ENCODE peak calls at places on chromosome 16, in ten cellular contexts. One of them, this sample, is unnamed.

GRCh38 chr16:48720266-48720665 is 110.3 kb upstream of the N4BP1 start:
- DNase-seq in keratinocyte: no peak
- DNase-seq in germinal center: no peak
- DNase-seq in endothelial cell of umbilical vein: no peak
- DNase-seq in heart left ventricle: no peak
- DNase-seq in activated T-cell treated with anti-CD3 and anti-CD28 coated beads for 24 hours: no peak
- DNase-seq in T-helper 2 cell: no peak
- DNase-seq in stimulated activated CD8-positive, alpha-beta memory T cell treated with anti-CD3 and anti-CD28 coated beads, Interleukin-15, amount 100 ng/mL, for 4 hours: no peak
- DNase-seq in Ammon's horn: no peak
- DNase-seq in NCI-H748 treated with DMSO at 0.1 percent for 48 hours: no peak
- DNase-seq in this sample: no peak

GRCh38 chr16:77277571-77277970 is 78.4 kb downstream of the SYCE1L start:
- DNase-seq in keratinocyte: no peak
- DNase-seq in germinal center: no peak
- DNase-seq in endothelial cell of umbilical vein: no peak
- DNase-seq in heart left ventricle: no peak
- DNase-seq in activated T-cell treated with anti-CD3 and anti-CD28 coated beads for 24 hours: no peak
- DNase-seq in T-helper 2 cell: no peak
- DNase-seq in stimulated activated CD8-positive, alpha-beta memory T cell treated with anti-CD3 and anti-CD28 coated beads, Interleukin-15, amount 100 ng/mL, for 4 hours: no peak
- DNase-seq in Ammon's horn: no peak
- DNase-seq in NCI-H748 treated with DMSO at 0.1 percent for 48 hours: no peak
- DNase-seq in this sample: no peak

GRCh38 chr16:54522596-54522995 is 236.0 kb upstream of the IRX3 start:
- DNase-seq in keratinocyte: no peak
- DNase-seq in germinal center: no peak
- DNase-seq in endothelial cell of umbilical vein: no peak
- DNase-seq in heart left ventricle: peak; percentile 45
- DNase-seq in activated T-cell treated with anti-CD3 and anti-CD28 coated beads for 24 hours: no peak
- DNase-seq in T-helper 2 cell: no peak
- DNase-seq in stimulated activated CD8-positive, alpha-beta memory T cell treated with anti-CD3 and anti-CD28 coated beads, Interleukin-15, amount 100 ng/mL, for 4 hours: no peak
- DNase-seq in Ammon's horn: no peak
- DNase-seq in NCI-H748 treated with DMSO at 0.1 percent for 48 hours: no peak
- DNase-seq in this sample: no peak

GRCh38 chr16:86892509-86892908 is 314.2 kb downstream of the FOXL1 start:
- DNase-seq in keratinocyte: no peak
- DNase-seq in germinal center: no peak
- DNase-seq in endothelial cell of umbilical vein: no peak
- DNase-seq in heart left ventricle: no peak
- DNase-seq in activated T-cell treated with anti-CD3 and anti-CD28 coated beads for 24 hours: no peak
- DNase-seq in T-helper 2 cell: no peak
- DNase-seq in stimulated activated CD8-positive, alpha-beta memory T cell treated with anti-CD3 and anti-CD28 coated beads, Interleukin-15, amount 100 ng/mL, for 4 hours: no peak
- DNase-seq in Ammon's horn: peak; percentile 9
- DNase-seq in NCI-H748 treated with DMSO at 0.1 percent for 48 hours: no peak
- DNase-seq in this sample: no peak

GRCh38 chr16:24713379-24713778 is 16.1 kb upstream of the TNRC6A start:
- DNase-seq in keratinocyte: no peak
- DNase-seq in germinal center: no peak
- DNase-seq in endothelial cell of umbilical vein: no peak
- DNase-seq in heart left ventricle: no peak
- DNase-seq in activated T-cell treated with anti-CD3 and anti-CD28 coated beads for 24 hours: no peak
- DNase-seq in T-helper 2 cell: no peak
- DNase-seq in stimulated activated CD8-positive, alpha-beta memory T cell treated with anti-CD3 and anti-CD28 coated beads, Interleukin-15, amount 100 ng/mL, for 4 hours: no peak
- DNase-seq in Ammon's horn: no peak
- DNase-seq in NCI-H748 treated with DMSO at 0.1 percent for 48 hours: no peak
- DNase-seq in this sample: no peak

GRCh38 chr16:82625066-82625968 is 1.5 kb upstream of the CDH13 start:
- DNase-seq in keratinocyte: no peak
- DNase-seq in germinal center: no peak
- DNase-seq in endothelial cell of umbilical vein: no peak
- DNase-seq in heart left ventricle: peak; percentile 61
- DNase-seq in activated T-cell treated with anti-CD3 and anti-CD28 coated beads for 24 hours: no peak
- DNase-seq in T-helper 2 cell: no peak
- DNase-seq in stimulated activated CD8-positive, alpha-beta memory T cell treated with anti-CD3 and anti-CD28 coated beads, Interleukin-15, amount 100 ng/mL, for 4 hours: no peak
- DNase-seq in Ammon's horn: no peak
- DNase-seq in NCI-H748 treated with DMSO at 0.1 percent for 48 hours: no peak
- DNase-seq in this sample: no peak

GRCh38 chr16:75754126-75754525 is 27.8 kb upstream of the CPHXL start:
- DNase-seq in keratinocyte: no peak
- DNase-seq in germinal center: no peak
- DNase-seq in endothelial cell of umbilical vein: no peak
- DNase-seq in heart left ventricle: no peak
- DNase-seq in activated T-cell treated with anti-CD3 and anti-CD28 coated beads for 24 hours: no peak
- DNase-seq in T-helper 2 cell: no peak
- DNase-seq in stimulated activated CD8-positive, alpha-beta memory T cell treated with anti-CD3 and anti-CD28 coated beads, Interleukin-15, amount 100 ng/mL, for 4 hours: no peak
- DNase-seq in Ammon's horn: peak; percentile 9
- DNase-seq in NCI-H748 treated with DMSO at 0.1 percent for 48 hours: no peak
- DNase-seq in this sample: no peak

GRCh38 chr16:30697264-30698138 is 1.5 kb upstream of the SRCAP start:
- DNase-seq in keratinocyte: no peak
- DNase-seq in germinal center: peak; percentile 92
- DNase-seq in endothelial cell of umbilical vein: no peak
- DNase-seq in heart left ventricle: no peak
- DNase-seq in activated T-cell treated with anti-CD3 and anti-CD28 coated beads for 24 hours: no peak
- DNase-seq in T-helper 2 cell: no peak
- DNase-seq in stimulated activated CD8-positive, alpha-beta memory T cell treated with anti-CD3 and anti-CD28 coated beads, Interleukin-15, amount 100 ng/mL, for 4 hours: no peak
- DNase-seq in Ammon's horn: peak; percentile 99
- DNase-seq in NCI-H748 treated with DMSO at 0.1 percent for 48 hours: peak; percentile 85
- DNase-seq in this sample: peak; percentile 100

GRCh38 chr16:83965444-83966152 is 2.4 kb upstream of the NECAB2 start:
- DNase-seq in keratinocyte: no peak
- DNase-seq in germinal center: no peak
- DNase-seq in endothelial cell of umbilical vein: no peak
- DNase-seq in heart left ventricle: no peak
- DNase-seq in activated T-cell treated with anti-CD3 and anti-CD28 coated beads for 24 hours: no peak
- DNase-seq in T-helper 2 cell: no peak
- DNase-seq in stimulated activated CD8-positive, alpha-beta memory T cell treated with anti-CD3 and anti-CD28 coated beads, Interleukin-15, amount 100 ng/mL, for 4 hours: no peak
- DNase-seq in Ammon's horn: no peak
- DNase-seq in NCI-H748 treated with DMSO at 0.1 percent for 48 hours: no peak
- DNase-seq in this sample: peak; percentile 54

GRCh38 chr16:3401719-3402397 is 843 bp downstream of the ZNF174 start:
- DNase-seq in keratinocyte: no peak
- DNase-seq in germinal center: no peak
- DNase-seq in endothelial cell of umbilical vein: no peak
- DNase-seq in heart left ventricle: no peak
- DNase-seq in activated T-cell treated with anti-CD3 and anti-CD28 coated beads for 24 hours: no peak
- DNase-seq in T-helper 2 cell: no peak
- DNase-seq in stimulated activated CD8-positive, alpha-beta memory T cell treated with anti-CD3 and anti-CD28 coated beads, Interleukin-15, amount 100 ng/mL, for 4 hours: no peak
- DNase-seq in Ammon's horn: no peak
- DNase-seq in NCI-H748 treated with DMSO at 0.1 percent for 48 hours: no peak
- DNase-seq in this sample: no peak

GRCh38 chr16:1216296-1216619 is 8.8 kb downstream of the TPSG1 start:
- DNase-seq in keratinocyte: no peak
- DNase-seq in germinal center: no peak
- DNase-seq in endothelial cell of umbilical vein: no peak
- DNase-seq in heart left ventricle: no peak
- DNase-seq in activated T-cell treated with anti-CD3 and anti-CD28 coated beads for 24 hours: no peak
- DNase-seq in T-helper 2 cell: no peak
- DNase-seq in stimulated activated CD8-positive, alpha-beta memory T cell treated with anti-CD3 and anti-CD28 coated beads, Interleukin-15, amount 100 ng/mL, for 4 hours: no peak
- DNase-seq in Ammon's horn: no peak
- DNase-seq in NCI-H748 treated with DMSO at 0.1 percent for 48 hours: no peak
- DNase-seq in this sample: no peak